ENCODE peak calls at places on chromosome 22, in four cellular contexts. J is endothelial cell of umbilical vein, T is GM12878, D is GM23338. H is an unnamed sample.
A peak's percentile ranks its signal among the peaks of the same experiment; 100 is the strongest.

GRCh38 chr22:26558246-26558895 is 31.6 kb downstream of the TPST2 start:
- DNase-seq in J (no peak), T (no peak), D (no peak), H (no peak)

GRCh38 chr22:26321469-26321913 is 107.6 kb upstream of the ASPHD2 start:
- DNase-seq in J (no peak), T (no peak), D (peak; percentile 23), H (no peak)

GRCh38 chr22:46830001-46830715 is 67.7 kb downstream of the TBC1D22A start:
- DNase-seq in J (peak; percentile 55), T (no peak), D (no peak), H (no peak)

GRCh38 chr22:48185656-48186055 is 1423.2 kb downstream of the TBC1D22A start:
- DNase-seq in J (no peak), T (no peak), D (no peak), H (no peak)

GRCh38 chr22:45779351-45779750 is 107.7 kb downstream of the ATXN10 start:
- DNase-seq in J (no peak), T (no peak), D (no peak), H (no peak)

GRCh38 chr22:27941143-27941542 is 22.1 kb upstream of the PITPNB start:
- DNase-seq in J (no peak), T (no peak), D (no peak), H (no peak)

GRCh38 chr22:47038206-47038835 is 275.9 kb downstream of the TBC1D22A start:
- DNase-seq in J (no peak), T (no peak), D (no peak), H (no peak)

GRCh38 chr22:46737105-46737975 is 712 bp downstream of the CERK start:
- DNase-seq in J (peak; percentile 38), T (no peak), D (peak; percentile 65), H (no peak)

GRCh38 chr22:47307326-47307725 is 544.9 kb downstream of the TBC1D22A start:
- DNase-seq in J (no peak), T (no peak), D (no peak), H (no peak)

GRCh38 chr22:45686004-45686403 is 14.4 kb downstream of the ATXN10 start:
- DNase-seq in J (no peak), T (no peak), D (no peak), H (no peak)

GRCh38 chr22:40030026-40030756 is 35.4 kb downstream of the FAM83F start:
- DNase-seq in J (no peak), T (no peak), D (no peak), H (no peak)

GRCh38 chr22:45977003-45977395 is at the start of gene WNT7B:
- DNase-seq in J (no peak), T (no peak), D (peak; percentile 74), H (no peak)

GRCh38 chr22:44542561-44543222 is 44.7 kb upstream of the RTL6 start:
- DNase-seq in J (no peak), T (no peak), D (no peak), H (no peak)

GRCh38 chr22:28283025-28283654 is 364.1 kb upstream of the PITPNB start:
- DNase-seq in J (peak; percentile 73), T (no peak), D (no peak), H (no peak)

GRCh38 chr22:48244388-48245118 is 1482.1 kb downstream of the TBC1D22A start:
- DNase-seq in J (no peak), T (no peak), D (no peak), H (no peak)

GRCh38 chr22:46501701-46502100 is 35.7 kb downstream of the CELSR1 start:
- DNase-seq in J (peak; percentile 77), T (no peak), D (no peak), H (no peak)

DNA sequence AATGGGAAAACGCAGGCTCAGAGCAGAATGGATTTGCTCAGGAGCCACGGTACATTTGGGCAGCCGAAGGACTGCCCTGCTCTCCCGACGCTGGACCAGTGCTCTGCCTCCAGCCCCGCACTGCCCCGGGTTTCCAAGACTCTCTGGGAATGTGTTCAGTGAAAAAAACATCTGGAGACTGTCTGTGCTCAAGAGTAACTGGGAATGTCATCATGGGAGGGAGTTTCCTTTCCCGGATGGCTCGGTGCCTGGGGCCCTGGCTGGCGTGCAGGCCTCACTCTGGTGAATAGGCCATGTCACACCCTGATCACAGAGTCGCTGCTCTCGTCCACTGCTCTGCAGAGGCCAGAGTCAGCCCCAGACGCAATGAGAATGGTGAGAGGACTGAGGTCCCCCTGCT is 9.8 kb upstream of the APOL6 start:
- DNase-seq in J (no peak), T (no peak), D (no peak), H (no peak)
- TF ChIP-seq POLR2AphosphoS5 in J (no peak), T (no peak), D (no peak), H (no peak)

GRCh38 chr22:22197993-22198402 is 46.6 kb upstream of the VPREB1 start:
- DNase-seq in J (no peak), T (no peak), D (no peak), H (no peak)
- TF ChIP-seq EZH2 in J (no peak), T (no peak), D (no peak), H (no peak)

GRCh38 chr22:19848298-19849224 is 6.1 kb downstream of the GNB1L start:
- DNase-seq in J (peak; percentile 23), T (no peak), D (no peak), H (no peak)

GRCh38 chr22:19850482-19851109 is 4.1 kb downstream of the GNB1L start:
- DNase-seq in J (no peak), T (no peak), D (no peak), H (no peak)

GRCh38 chr22:19851291-19852176 is 3.1 kb downstream of the GNB1L start:
- DNase-seq in J (no peak), T (no peak), D (no peak), H (no peak)

GRCh38 chr22:19852177-19852781 is 2.4 kb downstream of the GNB1L start:
- DNase-seq in J (no peak), T (no peak), D (no peak), H (no peak)

GRCh38 chr22:19849800-19850481 is 4.7 kb downstream of the GNB1L start:
- DNase-seq in J (no peak), T (no peak), D (no peak), H (no peak)
- TF ChIP-seq POLR2AphosphoS5 in J (no peak), T (no peak), D (no peak), H (no peak)

GRCh38 chr22:32203181-32204105 is 1.4 kb downstream of the RFPL2 start:
- DNase-seq in J (no peak), T (no peak), D (peak; percentile 39), H (no peak)
- TF ChIP-seq EZH2 in J (peak; percentile 50), T (no peak), D (no peak), H (no peak)

GRCh38 chr22:36256474-36256873 is 3.5 kb downstream of the APOL1 start:
- DNase-seq in J (no peak), T (no peak), D (no peak), H (no peak)

GRCh38 chr22:36253523-36254490 is 874 bp downstream of the APOL1 start:
- DNase-seq in J (no peak), T (no peak), D (no peak), H (no peak)

GRCh38 chr22:36257308-36257707 is 4.4 kb downstream of the APOL1 start:
- DNase-seq in J (no peak), T (no peak), D (no peak), H (no peak)

GRCh38 chr22:36257948-36258674 is 5.2 kb downstream of the APOL1 start:
- DNase-seq in J (no peak), T (no peak), D (no peak), H (no peak)

DNA sequence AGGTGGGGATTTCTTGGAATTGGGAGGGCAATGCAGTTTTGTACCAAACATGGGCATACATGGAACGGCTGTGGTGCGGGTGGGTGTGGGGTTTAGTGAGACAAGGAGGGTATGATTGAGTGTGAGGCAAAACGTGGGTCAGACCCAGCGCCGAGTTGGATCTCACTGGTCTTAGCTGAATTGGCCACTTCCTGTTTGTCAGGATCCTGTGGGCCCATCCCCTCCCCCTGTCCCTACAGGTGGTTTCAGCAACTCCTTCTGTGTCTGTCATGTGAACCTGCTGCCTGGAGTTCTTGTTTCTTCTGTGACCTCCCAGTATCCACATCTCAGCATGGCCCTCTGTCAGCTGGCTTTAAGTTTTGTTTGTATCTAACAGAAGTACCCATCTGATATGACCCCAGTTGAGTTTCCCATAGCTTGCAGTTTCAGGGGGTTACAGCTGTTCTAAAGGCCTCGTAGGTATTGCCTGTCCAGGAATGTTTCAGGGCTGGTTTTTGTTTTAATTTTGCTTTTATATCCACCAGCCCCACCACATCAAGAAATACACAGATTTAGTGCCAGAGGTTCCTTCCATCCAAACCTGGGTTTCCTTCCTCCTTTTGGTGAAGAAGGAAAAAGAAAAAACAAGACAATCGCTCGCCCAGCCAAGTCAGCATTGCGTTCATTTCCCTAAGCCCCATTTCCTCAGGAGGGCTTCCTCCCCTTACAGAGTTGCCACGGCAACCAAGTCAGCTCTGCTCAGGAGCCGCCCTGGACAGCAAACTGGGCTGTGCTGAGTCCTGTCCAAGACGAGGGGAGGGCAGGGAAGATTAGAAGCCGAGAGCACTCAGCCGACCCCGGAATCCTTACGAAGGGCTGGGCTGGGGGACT is 6.1 kb downstream of the APOL1 start:
- DNase-seq in J (peak; percentile 68), T (no peak), D (peak; percentile 78), H (no peak)
- TF ChIP-seq POLR2AphosphoS5 in J (no peak), T (peak; percentile 33), D (no peak), H (no peak)

DNA sequence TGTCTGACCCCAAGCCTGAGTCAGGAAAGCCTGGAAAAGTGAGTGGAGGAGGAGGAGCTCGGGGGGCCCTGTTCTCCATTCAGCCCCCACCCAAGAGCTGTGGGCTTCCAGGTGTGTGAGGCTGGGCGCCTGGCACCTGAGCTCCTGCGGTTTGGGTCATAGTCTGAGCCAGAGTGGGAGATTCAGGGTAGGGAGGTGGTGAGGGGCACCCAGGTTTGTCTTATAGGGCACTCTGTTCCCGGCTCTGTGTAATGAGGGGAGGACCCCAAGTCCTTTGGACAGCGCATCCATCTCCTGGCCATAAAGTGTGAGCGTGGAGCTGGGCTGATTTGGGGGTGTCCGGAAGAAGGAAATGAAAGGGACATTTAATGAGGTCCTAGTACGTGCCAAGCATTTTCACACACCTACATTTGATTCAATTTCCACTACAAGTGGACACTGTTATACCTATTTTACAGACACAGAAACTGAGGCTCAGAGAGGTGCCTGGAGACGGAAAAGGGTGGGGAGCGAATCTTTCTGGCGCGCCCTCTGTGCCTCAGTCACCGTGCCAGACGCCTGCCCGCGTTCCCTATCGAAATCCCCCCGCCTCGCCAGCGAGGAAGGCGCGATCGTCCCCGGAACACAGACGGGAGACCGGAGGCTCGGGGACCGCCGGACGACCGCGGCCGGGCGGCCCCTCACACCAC is 1.2 kb downstream of the NPTXR start:
- DNase-seq in J (no peak), T (no peak), D (no peak), H (no peak)
- TF ChIP-seq EZH2 in J (peak; percentile 20), T (no peak), D (no peak), H (no peak)